ENCODE peak calls at places on chromosomes 16 and 17, in nine cellular contexts. X is heart left ventricle, F is A549, P is Panc1, B is stomach, D is breast epithelium, H is cardiac muscle cell, Q is esophagus muscularis mucosa, N is adrenal gland. Z is an unnamed sample. For H3K9me3, the result is how much of the 10 kb centered on the place peaks cover.

GRCh38 chr17:10126554-10127493 is 71.6 kb downstream of the GAS7 start:
- DNase-seq in H (peak), Q (no peak), D (no peak), B (no peak), F (no peak), N (peak), P (no peak), X (peak), Z (no peak)

GRCh38 chr17:43878260-43879082 is 28.9 kb downstream of the MPP2 start:
- DNase-seq in B (peak), D (peak), F (peak), P (peak), N (peak), X (peak), H (peak), Q (no peak), Z (peak)

GRCh38 chr16:64269756-64270155 is 852.1 kb downstream of the CDH11 start:
- DNase-seq in N (no peak), X (no peak), F (no peak), Q (no peak), B (no peak), H (no peak), D (no peak), P (no peak), Z (no peak)

GRCh38 chr17:35081638-35082037 is 18.1 kb upstream of the RFFL start:
- DNase-seq in P (no peak), N (no peak), Q (no peak), B (no peak), D (no peak), H (no peak), F (no peak), X (no peak), Z (no peak)

GRCh38 chr17:38333635-38334295 is 10.0 kb downstream of the GPR179 start:
- DNase-seq in Q (no peak), X (no peak), P (no peak), N (no peak), D (no peak), B (peak), H (peak), F (peak), Z (peak)

GRCh38 chr17:72380737-72381136 is 259.9 kb downstream of the SOX9 start:
- DNase-seq in X (no peak), B (no peak), P (no peak), Q (no peak), N (no peak), F (no peak), H (no peak), D (no peak), Z (no peak)

GRCh38 chr17:50890675-50891516 is 24.7 kb upstream of the TOB1 start:
- DNase-seq in X (no peak), Q (no peak), F (peak), D (no peak), B (peak), H (no peak), P (no peak), N (no peak), Z (no peak)

GRCh38 chr17:81309859-81310839 is 15.0 kb upstream of the SLC38A10 start:
- DNase-seq in N (no peak), H (no peak), P (no peak), Q (no peak), B (no peak), D (no peak), F (no peak), X (no peak), Z (no peak)

GRCh38 chr16:72400257-72401078 is 228.5 kb upstream of the PMFBP1 start:
- DNase-seq in B (no peak), P (peak), H (peak), Q (no peak), D (no peak), F (peak), X (no peak), N (peak), Z (no peak)

GRCh38 chr17:7825206-7825980 is 8.6 kb upstream of the KDM6B start:
- DNase-seq in Q (no peak), H (peak), D (no peak), N (peak), P (no peak), X (no peak), B (no peak), F (peak), Z (no peak)

GRCh38 chr17:27475070-27475673 is 18.9 kb downstream of the KSR1 start:
- DNase-seq in Q (no peak), F (no peak), P (no peak), N (no peak), X (no peak), D (no peak), B (no peak), H (no peak), Z (no peak)

DNA sequence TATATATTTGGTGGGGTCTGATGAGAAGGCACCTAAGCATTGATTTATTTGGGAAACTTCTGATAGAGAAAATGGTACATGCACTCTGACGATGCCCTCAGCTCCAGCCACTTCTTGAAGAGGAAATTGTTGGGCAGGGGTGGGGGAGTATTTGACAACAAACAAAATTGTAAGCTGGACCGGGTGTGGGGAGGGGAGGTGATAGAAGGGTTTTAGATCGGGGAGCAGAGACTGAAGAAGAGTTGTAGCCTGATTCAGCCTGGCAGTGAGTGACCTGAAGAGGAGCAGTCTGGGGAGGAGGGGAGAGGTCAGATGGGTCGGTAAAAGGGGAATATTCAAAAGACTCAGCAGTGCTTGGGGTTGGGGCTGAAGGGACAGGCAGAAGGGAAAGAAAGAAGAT is 2284.7 kb downstream of the TP53TG3F start:
- DNase-seq in H (no peak), D (no peak), Q (peak), X (no peak), P (no peak), N (no peak), F (no peak), B (no peak), Z (no peak)
- H3K9me3 ChIP-seq in H (under half), D (under half), Q (under half), X (under half), P (under half), N (under half), F (under half), B (under half), Z (under half)

GRCh38 chr16:11131706-11132105 is 124.3 kb downstream of the SOCS1 start:
- DNase-seq in N (no peak), D (no peak), B (no peak), X (peak), P (no peak), H (no peak), Q (no peak), F (no peak), Z (no peak)

GRCh38 chr16:11130978-11131665 is 124.9 kb downstream of the SOCS1 start:
- DNase-seq in H (no peak), Q (no peak), X (no peak), D (no peak), P (no peak), B (no peak), F (no peak), N (no peak), Z (no peak)

GRCh38 chr16:11127610-11128195 is 128.3 kb downstream of the SOCS1 start:
- DNase-seq in H (no peak), F (no peak), B (no peak), P (no peak), X (no peak), Q (no peak), D (no peak), N (no peak), Z (no peak)

GRCh38 chr16:11128211-11129123 is 127.5 kb downstream of the SOCS1 start:
- DNase-seq in F (no peak), X (peak), H (peak), D (no peak), B (peak), Q (no peak), N (peak), P (no peak), Z (no peak)

DNA sequence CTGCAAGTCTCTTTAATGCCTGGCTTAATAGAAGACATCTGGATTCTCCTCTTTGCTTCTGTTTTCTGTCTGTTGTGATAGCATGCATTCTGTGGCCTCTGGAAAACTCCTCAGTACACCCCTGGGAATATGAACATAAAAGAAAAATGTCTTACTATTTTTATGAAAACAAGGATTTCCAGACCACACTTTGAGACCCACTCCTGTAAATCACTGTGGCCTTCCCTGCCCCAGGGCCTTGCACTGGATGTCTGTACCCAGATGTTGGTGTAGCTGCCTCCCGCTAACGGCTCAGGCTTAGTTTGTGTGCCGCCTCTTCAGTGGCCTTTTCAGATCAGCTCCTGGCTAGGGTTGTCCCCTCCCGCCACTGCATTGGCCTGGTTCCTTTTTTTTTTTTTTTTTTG is 126.6 kb downstream of the SOCS1 start:
- DNase-seq in X (no peak), B (no peak), P (no peak), H (peak), Q (no peak), N (no peak), D (no peak), F (no peak), Z (no peak)
- H3K27ac ChIP-seq in X (no peak), B (peak), P (no peak), H (no peak), Q (no peak), N (no peak), D (no peak), F (no peak), Z (peak)

GRCh38 chr16:35639233-35640205 is 2180.1 kb downstream of the TP53TG3F start:
- DNase-seq in H (no peak), P (no peak), D (no peak), B (no peak), X (no peak), N (no peak), Q (peak), F (no peak), Z (no peak)
- H3K9me3 ChIP-seq in H (under half), P (under half), D (under half), B (under half), X (under half), N (under half), Q (under half), F (under half), Z (under half)

GRCh38 chr17:75776399-75777242 is 8.0 kb upstream of the UNK start:
- DNase-seq in P (no peak), D (no peak), N (peak), X (no peak), F (no peak), B (no peak), H (peak), Q (no peak), Z (no peak)
- H3K27ac ChIP-seq in P (peak), D (peak), N (no peak), X (peak), F (no peak), B (peak), H (peak), Q (peak), Z (peak)

DNA sequence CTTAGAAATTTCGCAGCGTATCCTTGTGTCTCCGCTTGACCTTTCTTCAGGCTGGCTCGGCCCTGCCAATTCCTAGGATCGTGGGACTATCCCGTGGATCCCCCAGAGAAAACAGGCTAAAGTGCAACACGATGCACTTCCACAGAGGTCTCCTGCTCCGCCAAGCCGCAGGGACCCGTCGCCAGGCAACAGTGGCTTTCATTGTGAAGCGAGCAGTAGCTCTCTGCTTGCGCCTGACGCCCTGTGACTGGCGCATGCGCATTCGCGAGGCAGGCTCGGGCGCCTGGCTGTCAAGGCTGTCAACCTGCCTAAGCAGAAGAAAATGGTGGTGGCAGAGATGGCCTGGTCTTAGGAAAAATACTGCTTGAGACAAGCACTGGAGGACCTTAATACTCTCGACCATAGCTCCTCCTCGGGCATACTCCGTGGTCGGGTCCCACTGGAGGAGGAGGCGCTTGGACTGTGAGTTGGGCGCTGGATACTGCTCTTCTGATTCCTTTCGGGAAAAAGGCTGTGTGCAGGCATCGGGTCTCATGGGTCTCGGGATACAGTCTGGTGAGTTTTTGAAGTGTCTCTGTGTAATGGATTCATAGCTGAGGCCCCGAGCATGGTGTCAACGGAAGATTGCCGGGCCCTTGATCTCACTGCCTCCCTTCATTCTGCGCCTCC is 2336.1 kb downstream of the TP53TG3F start:
- DNase-seq in P (no peak), D (no peak), N (no peak), X (no peak), F (no peak), B (no peak), H (no peak), Q (peak), Z (no peak)
- H3K9me3 ChIP-seq in P (under half), D (under half), N (under half), X (under half), F (under half), B (half or more), H (under half), Q (under half), Z (under half)